ENCODE peak calls at places on chromosomes 5 and 9, in ten cellular contexts. H is transverse colon, N is esophagus muscularis mucosa, V is stomach, D is GM23338, J is HCT116, F is K562, R is endothelial cell of umbilical vein, W is SK-N-SH, G is Panc1. K is an unnamed sample. For H3K4me1, the result is how much of the 10 kb centered on the place peaks cover.

GRCh38 chr5:109911731-109912130 is 222.0 kb downstream of the MAN2A1 start:
- DNase-seq in G (no peak), D (no peak), W (peak), R (no peak), N (no peak), V (no peak), H (no peak), J (no peak), F (no peak), K (no peak)

GRCh38 chr5:136011427-136012001 is 17.3 kb upstream of the TGFBI start:
- DNase-seq in D (no peak), R (peak), J (peak), H (no peak), G (no peak), W (no peak), N (no peak), F (no peak), V (no peak), K (no peak)

GRCh38 chr9:87894998-87895625 is 12.4 kb downstream of the SPATA31E1 start:
- DNase-seq in F (no peak), J (no peak), V (no peak), D (peak), H (no peak), R (no peak), N (no peak), G (no peak), W (no peak), K (no peak)

GRCh38 chr9:108645520-108645919 is 210.3 kb downstream of the ACTL7B start:
- DNase-seq in H (no peak), J (no peak), F (no peak), R (no peak), D (no peak), N (no peak), W (no peak), V (no peak), G (no peak), K (no peak)

GRCh38 chr5:42242829-42243485 is 180.3 kb upstream of the GHR start:
- DNase-seq in H (no peak), R (no peak), G (no peak), F (no peak), D (no peak), V (no peak), N (no peak), W (no peak), J (no peak), K (no peak)

GRCh38 chr9:126682928-126683697 is 69.4 kb downstream of the LMX1B start:
- DNase-seq in V (no peak), J (no peak), H (no peak), W (peak), D (peak), F (peak), G (no peak), N (no peak), R (no peak), K (no peak)

GRCh38 chr9:72788966-72789365 is 163.9 kb downstream of the ALDH1A1 start:
- DNase-seq in D (no peak), R (no peak), N (no peak), H (no peak), F (no peak), G (no peak), W (no peak), J (no peak), V (no peak), K (no peak)

GRCh38 chr5:13412040-13412595 is 532.4 kb downstream of the DNAH5 start:
- DNase-seq in F (no peak), W (no peak), N (no peak), G (no peak), R (no peak), J (no peak), H (no peak), V (no peak), D (no peak), K (no peak)

GRCh38 chr9:6833518-6834192 is 75.9 kb downstream of the KDM4C start:
- DNase-seq in J (no peak), F (no peak), R (no peak), D (no peak), W (no peak), N (no peak), G (no peak), H (no peak), V (no peak), K (no peak)

GRCh38 chr5:72543365-72543764 is 36.2 kb upstream of the ZNF366 start:
- DNase-seq in D (no peak), H (no peak), N (no peak), R (no peak), G (no peak), W (no peak), F (no peak), V (no peak), J (no peak), K (no peak)

GRCh38 chr5:88892669-88893068 is 9.7 kb upstream of the MEF2C start:
- DNase-seq in W (no peak), N (no peak), H (no peak), R (no peak), G (no peak), V (no peak), D (no peak), F (no peak), J (no peak), K (no peak)

DNA sequence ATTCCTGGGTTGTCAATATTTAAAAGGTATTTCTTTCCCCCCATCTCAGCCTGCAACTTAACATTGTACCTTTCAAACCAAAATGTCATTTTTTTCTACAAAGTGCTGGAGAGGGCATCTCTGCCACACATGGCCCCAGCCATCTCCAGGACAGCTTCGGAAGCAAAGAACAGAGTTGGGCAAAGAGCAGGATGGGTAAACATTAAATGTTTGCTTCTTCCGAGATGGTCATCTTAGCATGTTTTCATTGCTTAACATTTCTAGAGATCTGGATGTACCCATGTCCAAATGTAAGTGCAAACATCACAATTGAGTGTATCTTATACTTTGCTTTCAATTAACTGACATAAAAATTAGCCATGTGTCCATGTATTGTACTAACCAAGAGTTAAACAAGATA is 14.3 kb upstream of the F2RL2 start:
- DNase-seq in V (no peak), F (no peak), J (no peak), H (no peak), W (no peak), D (no peak), N (no peak), R (no peak), G (no peak), K (no peak)
- TF ChIP-seq POLR2AphosphoS5 in V (no peak), F (no peak), J (no peak), H (no peak), W (no peak), D (no peak), N (no peak), R (no peak), G (no peak), K (no peak)

GRCh38 chr5:128534729-128535128 is 3.3 kb downstream of the FBN2 start:
- DNase-seq in H (no peak), V (no peak), D (no peak), F (no peak), N (no peak), W (no peak), G (no peak), R (no peak), J (no peak), K (no peak)
- H3K4me1 ChIP-seq in H (under half), V (under half), D (under half), F (under half), N (under half), W (under half), G (under half), R (under half), J (under half), K (under half)

DNA sequence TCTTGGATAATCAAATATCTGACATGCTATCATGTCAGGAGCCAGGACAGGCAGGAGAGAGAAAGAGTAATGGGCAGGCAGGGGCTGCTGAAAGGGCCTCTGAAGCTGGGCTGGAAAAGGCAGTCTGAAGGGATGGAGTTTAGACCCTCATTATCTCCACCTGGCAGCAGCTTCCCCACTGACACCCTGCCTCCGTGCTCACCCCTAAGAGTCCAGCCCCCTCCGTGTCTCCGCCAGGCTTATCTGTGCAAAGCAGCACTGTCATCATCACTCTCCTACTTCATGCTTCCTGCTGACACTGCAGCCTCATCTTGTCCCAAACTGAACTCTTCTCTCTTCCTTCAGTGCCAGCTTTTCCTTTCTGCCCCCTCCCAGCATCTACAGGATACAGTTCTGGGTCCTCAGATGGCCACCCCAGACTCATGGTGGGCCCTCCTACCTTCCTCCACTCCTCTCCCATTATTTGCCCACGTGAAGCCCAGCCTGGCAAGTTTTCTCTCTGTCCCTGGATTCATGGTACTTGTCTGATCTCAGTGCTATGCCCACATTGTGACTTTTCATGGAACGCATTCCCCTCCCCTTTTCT is 70.9 kb upstream of the KLF9 start:
- DNase-seq in D (no peak), J (no peak), G (no peak), W (no peak), V (no peak), H (no peak), R (no peak), N (no peak), F (peak), K (no peak)
- TF ChIP-seq POLR2AphosphoS5 in D (no peak), J (no peak), G (no peak), W (no peak), V (no peak), H (no peak), R (no peak), N (no peak), F (peak), K (peak)

GRCh38 chr9:114811301-114811700 is 5.5 kb upstream of the TNFSF15 start:
- DNase-seq in F (no peak), D (no peak), N (peak), V (peak), J (no peak), G (no peak), H (no peak), W (no peak), R (no peak), K (no peak)
- H3K4me1 ChIP-seq in F (under half), D (under half), N (under half), V (under half), J (under half), G (under half), H (under half), W (under half), R (under half), K (under half)

GRCh38 chr9:35911690-35912089 is 2.4 kb downstream of the SPAAR start:
- DNase-seq in F (no peak), V (no peak), G (no peak), N (no peak), H (no peak), D (no peak), R (no peak), W (no peak), J (no peak), K (no peak)

GRCh38 chr9:35909687-35910612 is 660 bp downstream of the SPAAR start:
- DNase-seq in N (no peak), G (no peak), W (no peak), D (no peak), J (no peak), F (no peak), R (no peak), V (no peak), H (no peak), K (no peak)

GRCh38 chr9:35909274-35909673 is at the start of gene SPAAR:
- DNase-seq in D (no peak), H (no peak), N (no peak), W (no peak), J (no peak), R (peak), V (no peak), F (no peak), G (no peak), K (no peak)

GRCh38 chr9:35912791-35913400 is 3.6 kb downstream of the SPAAR start:
- DNase-seq in J (no peak), F (no peak), N (no peak), G (no peak), D (no peak), W (no peak), V (no peak), H (no peak), R (no peak), K (no peak)

DNA sequence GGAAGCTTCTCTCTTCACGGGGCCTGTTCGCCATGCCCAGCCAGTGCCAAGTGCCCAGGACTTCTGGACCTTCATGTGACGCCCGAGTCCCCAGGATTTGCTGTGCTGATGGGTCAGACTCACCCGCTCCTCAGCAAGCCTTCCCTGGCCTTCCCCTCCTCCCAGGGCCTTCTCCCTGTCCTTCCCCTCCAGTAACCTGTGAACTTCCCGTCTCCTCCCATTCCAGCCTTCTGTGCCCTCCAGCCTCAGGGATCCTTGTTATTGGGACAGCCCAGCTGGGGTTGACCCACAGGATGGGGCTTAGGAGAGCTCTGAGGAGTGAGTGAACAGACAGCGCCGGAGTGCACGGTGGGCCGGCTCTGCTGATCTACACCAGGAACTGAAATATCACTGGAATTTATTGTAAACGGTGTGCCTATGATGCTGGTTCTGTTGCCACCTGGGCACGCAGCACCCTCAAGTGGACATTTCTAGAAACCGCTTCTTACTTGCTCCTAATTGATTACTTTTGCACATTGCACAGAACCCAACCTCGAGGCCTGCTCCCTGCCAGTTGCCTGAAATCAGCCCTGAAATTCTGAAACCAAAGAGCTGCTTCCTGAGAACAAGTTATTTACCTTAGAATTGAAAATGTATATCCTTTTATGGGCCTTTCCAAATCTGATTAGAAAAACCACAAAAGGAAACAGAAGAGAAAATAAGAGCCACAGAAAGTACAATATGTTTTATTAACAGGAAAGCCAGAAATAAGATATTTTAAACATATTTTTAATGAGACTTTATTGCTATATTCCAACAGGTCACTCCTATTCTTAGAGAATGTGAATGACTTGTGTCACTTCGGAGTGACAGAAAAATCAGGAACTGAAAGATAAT is 1.6 kb downstream of the SPAAR start:
- DNase-seq in V (peak), W (no peak), F (peak), G (no peak), H (peak), R (peak), D (peak), J (peak), N (no peak), K (peak)
- TF ChIP-seq POLR2AphosphoS5 in V (no peak), W (no peak), F (no peak), G (no peak), H (no peak), R (peak), D (no peak), J (no peak), N (peak), K (peak)

DNA sequence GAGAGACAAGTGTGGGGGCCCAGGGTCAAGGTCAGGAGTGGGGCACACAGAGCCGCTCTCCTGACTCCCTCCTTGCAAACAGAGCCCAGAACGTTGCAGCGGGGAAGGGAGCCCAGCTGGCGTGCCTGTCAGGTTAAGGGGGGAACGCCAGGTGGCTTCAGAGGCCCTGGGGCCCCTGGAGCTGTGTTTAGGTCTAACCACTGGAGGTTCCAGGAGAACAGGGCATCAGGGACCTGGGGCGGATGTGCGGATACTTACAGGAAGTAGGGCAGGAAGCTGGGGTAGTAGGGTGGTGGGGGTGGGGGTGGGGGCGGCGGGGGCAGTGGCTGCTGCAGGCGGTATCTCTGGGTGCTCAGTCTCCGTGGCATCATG is 7.4 kb downstream of the RNF44 start:
- DNase-seq in J (no peak), N (no peak), D (no peak), H (no peak), F (no peak), R (no peak), W (no peak), G (no peak), V (no peak), K (peak)
- H3K4me1 ChIP-seq in J (under half), N (half or more), D (under half), H (under half), F (half or more), R (under half), W (under half), G (under half), V (under half), K (half or more)

GRCh38 chr9:128821584-128822406 is 3.5 kb downstream of the ENDOG start:
- DNase-seq in W (no peak), D (no peak), G (no peak), N (no peak), R (no peak), F (no peak), V (no peak), J (no peak), H (no peak), K (no peak)

GRCh38 chr9:128819716-128820664 is 1.7 kb downstream of the ENDOG start:
- DNase-seq in G (no peak), V (no peak), W (peak), N (no peak), F (no peak), J (no peak), H (peak), R (no peak), D (no peak), K (no peak)

GRCh38 chr9:128822407-128823042 is 4.2 kb downstream of the ENDOG start:
- DNase-seq in N (no peak), R (no peak), G (no peak), F (no peak), V (no peak), H (no peak), W (no peak), J (no peak), D (no peak), K (no peak)

GRCh38 chr9:128818839-128819715 is 777 bp downstream of the ENDOG start:
- DNase-seq in G (no peak), H (peak), R (peak), F (no peak), D (peak), J (no peak), N (no peak), W (peak), V (peak), K (peak)

GRCh38 chr9:128820665-128821583 is 2.6 kb downstream of the ENDOG start:
- DNase-seq in R (no peak), W (no peak), G (no peak), H (no peak), N (no peak), D (no peak), J (no peak), F (no peak), V (no peak), K (no peak)
- TF ChIP-seq POLR2AphosphoS5 in R (no peak), W (no peak), G (no peak), H (no peak), N (no peak), D (no peak), J (no peak), F (peak), V (no peak), K (no peak)

GRCh38 chr5:142689081-142689480 is 3.2 kb upstream of the FGF1 start:
- DNase-seq in G (no peak), H (no peak), J (no peak), V (no peak), N (no peak), W (peak), R (no peak), F (no peak), D (no peak), K (no peak)

GRCh38 chr5:142686210-142686734 is 382 bp upstream of the FGF1 start:
- DNase-seq in G (no peak), D (peak), F (no peak), V (no peak), N (no peak), W (peak), R (no peak), J (no peak), H (no peak), K (no peak)

GRCh38 chr5:142690641-142691040 is 4.8 kb upstream of the FGF1 start:
- DNase-seq in F (no peak), R (no peak), D (no peak), N (no peak), W (no peak), J (no peak), V (no peak), H (no peak), G (no peak), K (no peak)

GRCh38 chr5:142686968-142687367 is 1.1 kb upstream of the FGF1 start:
- DNase-seq in D (no peak), V (no peak), N (no peak), G (no peak), J (no peak), R (no peak), H (no peak), F (no peak), W (no peak), K (no peak)

GRCh38 chr5:142688278-142688677 is 2.4 kb upstream of the FGF1 start:
- DNase-seq in J (no peak), R (no peak), N (no peak), G (no peak), W (peak), D (no peak), V (no peak), F (no peak), H (no peak), K (no peak)
- H3K4me1 ChIP-seq in J (under half), R (under half), N (under half), G (under half), W (under half), D (half or more), V (under half), F (under half), H (under half), K (under half)

K was measured in spleen.